ENCODE peak calls at places on chromosomes 5 and 9, in nine cellular contexts. Z is Calu3, H is brain microvascular endothelial cell, B is epithelial cell of proximal tubule, C is lower lobe of right lung, E is foreskin fibroblast, N is epithelial cell of esophagus, G is coronary artery, X is nephron progenitor cell. V is an unnamed sample.

GRCh38 chr9:18493361-18494015 is 19.5 kb downstream of the ADAMTSL1 start:
- DNase-seq in Z (no peak), H (peak), B (peak), C (no peak), E (peak), N (peak), G (no peak), X (no peak), V (no peak)

GRCh38 chr9:18190671-18191374 is 283.1 kb upstream of the ADAMTSL1 start:
- DNase-seq in Z (no peak), H (no peak), B (no peak), C (no peak), E (no peak), N (no peak), G (no peak), X (no peak), V (no peak)

GRCh38 chr9:35954942-35955546 is 2.9 kb downstream of the OR2S2 start:
- DNase-seq in Z (peak), H (peak), B (no peak), C (no peak), E (peak), N (peak), G (no peak), X (peak), V (peak)

GRCh38 chr5:117803533-117803932 is 1184.8 kb downstream of the DTWD2 start:
- DNase-seq in Z (no peak), H (peak), B (no peak), C (no peak), E (peak), N (peak), G (no peak), X (no peak), V (peak)

GRCh38 chr5:159209438-159210305 is at the start of gene RNF145:
- DNase-seq in Z (peak), H (peak), B (peak), C (peak), E (peak), N (peak), G (peak), X (peak), V (peak)

GRCh38 chr9:127970401-127971313 is 10.1 kb downstream of the EEIG1 start:
- DNase-seq in Z (no peak), H (no peak), B (no peak), C (no peak), E (no peak), N (peak), G (peak), X (no peak), V (no peak)

GRCh38 chr9:82781965-82782392 is 281.0 kb downstream of the RASEF start:
- DNase-seq in Z (no peak), H (no peak), B (no peak), C (no peak), E (no peak), N (no peak), G (no peak), X (peak), V (no peak)

GRCh38 chr5:164013077-164013670 is 507.8 kb downstream of the MAT2B start:
- DNase-seq in Z (peak), H (peak), B (peak), C (no peak), E (peak), N (peak), G (no peak), X (peak), V (peak)

GRCh38 chr5:126610163-126610562 is 9.4 kb downstream of the PHAX start:
- DNase-seq in Z (no peak), H (no peak), B (no peak), C (no peak), E (no peak), N (no peak), G (no peak), X (no peak), V (no peak)

GRCh38 chr5:7745882-7746735 is 104.8 kb downstream of the CFAP90 start:
- DNase-seq in Z (peak), H (peak), B (no peak), C (peak), E (peak), N (peak), G (peak), X (peak), V (peak)

GRCh38 chr5:76325876-76326491 is 77.1 kb upstream of the IQGAP2 start:
- DNase-seq in Z (no peak), H (no peak), B (no peak), C (no peak), E (no peak), N (no peak), G (no peak), X (no peak), V (no peak)

GRCh38 chr5:169431386-169431785 is 130.4 kb upstream of the SLIT3 start:
- DNase-seq in Z (no peak), H (no peak), B (no peak), C (no peak), E (peak), N (peak), G (no peak), X (no peak), V (no peak)

GRCh38 chr9:129487658-129488483 is 133.0 kb downstream of the C9orf50 start:
- DNase-seq in Z (no peak), H (peak), B (no peak), C (peak), E (peak), N (peak), G (no peak), X (no peak), V (no peak)

GRCh38 chr9:22211588-22212360 is 202.7 kb upstream of the CDKN2B start:
- DNase-seq in Z (peak), H (peak), B (no peak), C (no peak), E (peak), N (peak), G (no peak), X (no peak), V (no peak)

GRCh38 chr9:121059998-121060636 is 10.0 kb upstream of the C5 start:
- DNase-seq in Z (peak), H (peak), B (no peak), C (no peak), E (peak), N (peak), G (no peak), X (peak), V (no peak)

GRCh38 chr5:64207978-64208377 is 42.3 kb downstream of the RNF180 start:
- DNase-seq in Z (peak), H (no peak), B (no peak), C (no peak), E (peak), N (peak), G (no peak), X (no peak), V (no peak)

GRCh38 chr9:107293555-107294085 is 10.5 kb downstream of the RAD23B start:
- DNase-seq in Z (no peak), H (no peak), B (no peak), C (no peak), E (no peak), N (no peak), G (no peak), X (no peak), V (no peak)

GRCh38 chr5:73902327-73903051 is 276.5 kb downstream of the ARHGEF28 start:
- DNase-seq in Z (peak), H (peak), B (no peak), C (no peak), E (peak), N (peak), G (no peak), X (peak), V (peak)

DNA sequence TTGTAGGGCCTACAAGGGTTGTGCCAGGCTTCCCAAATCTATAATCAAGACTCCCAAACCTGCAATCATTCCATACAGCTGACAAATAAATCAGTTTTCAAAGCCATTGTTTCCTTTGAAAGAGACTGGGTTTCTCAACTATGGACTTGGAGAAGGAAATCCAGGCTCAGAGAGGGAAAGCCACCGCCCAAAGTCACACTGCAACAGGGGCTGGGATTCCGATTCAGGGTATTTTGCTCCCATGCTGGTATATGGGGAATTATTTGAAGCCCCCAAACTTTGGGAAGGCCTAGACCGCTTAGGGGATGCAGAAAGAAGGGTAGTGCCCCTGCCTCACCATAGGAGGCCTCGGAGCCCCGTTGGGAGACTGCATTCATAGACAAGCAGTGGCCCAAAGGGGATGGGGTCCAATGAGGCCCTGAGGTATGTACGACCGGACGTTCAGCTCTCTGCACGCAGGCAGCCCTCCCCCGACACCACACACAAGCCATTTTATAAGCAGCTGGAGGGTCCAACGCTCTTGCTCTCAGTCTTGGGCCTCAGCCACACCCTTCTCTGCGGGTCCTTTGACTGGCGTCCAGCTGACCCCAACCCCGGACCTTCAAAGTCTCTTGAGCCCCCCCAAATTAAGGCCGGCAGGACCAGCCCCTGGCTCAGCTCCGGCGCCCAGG is 712 bp downstream of the ANXA6 start:
- DNase-seq in Z (no peak), H (no peak), B (no peak), C (no peak), E (peak), N (no peak), G (no peak), X (peak), V (no peak)
- TF ChIP-seq CTCF in Z (no peak), H (no peak), B (no peak), C (no peak), E (no peak), N (no peak), G (no peak), X (no peak), V (no peak)

GRCh38 chr5:178306430-178307225 is 74.0 kb upstream of the PHYKPL start:
- DNase-seq in Z (no peak), H (no peak), B (no peak), C (peak), E (no peak), N (no peak), G (peak), X (no peak), V (no peak)
- TF ChIP-seq CTCF in Z (no peak), H (no peak), B (no peak), C (no peak), E (no peak), N (no peak), G (no peak), X (no peak), V (no peak)

GRCh38 chr9:68560131-68560844 is 19.6 kb upstream of the TMEM252 start:
- DNase-seq in Z (peak), H (peak), B (peak), C (peak), E (peak), N (no peak), G (peak), X (peak), V (no peak)
- TF ChIP-seq CTCF in Z (peak), H (peak), B (peak), C (peak), E (peak), N (peak), G (no peak), X (peak), V (peak)

DNA sequence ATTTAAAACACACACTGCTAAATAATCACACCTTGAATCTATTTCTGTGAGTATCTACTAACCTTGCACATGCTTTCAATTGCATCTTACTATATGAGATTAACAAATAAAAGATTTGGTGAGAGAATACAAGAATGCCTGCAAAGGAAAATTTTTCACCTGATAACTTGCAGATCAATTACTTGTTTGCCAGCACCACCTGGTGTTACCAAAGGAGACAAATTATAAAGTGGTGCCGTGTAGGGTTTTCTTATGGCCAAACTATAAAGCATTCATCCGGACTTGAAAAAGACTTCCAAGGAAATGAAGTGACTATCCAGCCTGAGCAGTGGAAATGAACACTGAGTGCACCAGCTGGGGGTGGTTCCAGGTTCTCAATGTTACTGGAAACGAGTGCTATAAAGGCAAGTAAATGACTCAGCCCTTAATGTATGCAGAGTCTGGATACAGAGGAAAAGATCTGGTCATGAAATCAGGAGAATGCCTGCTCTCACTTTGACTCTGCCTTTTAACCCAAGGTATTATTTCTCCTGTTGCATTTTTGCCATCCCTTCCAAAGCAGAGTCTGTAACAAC is 113.2 kb downstream of the DNAH5 start:
- DNase-seq in Z (no peak), H (no peak), B (peak), C (no peak), E (no peak), N (peak), G (no peak), X (no peak), V (no peak)
- TF ChIP-seq CTCF in Z (no peak), H (no peak), B (peak), C (no peak), E (no peak), N (peak), G (no peak), X (no peak), V (peak)